ENCODE peak calls at places on chromosomes 6 and 20, in six cellular contexts. A is NCI-H1436; M is psoas muscle; G is fibroblast of mammary gland; J is stimulated activated CD8-positive, alpha-beta memory T cell treated with anti-CD3 and anti-CD28 coated beads, Interleukin-7, amount 100 ng/mL, for 1 hour; I is foreskin melanocyte. E is an unnamed sample.

GRCh38 chr20:37373020-37373592 is 27.2 kb downstream of the SRC start:
- DNase-seq in M (no peak), A (no peak), I (no peak), G (no peak), J (no peak), E (no peak)

GRCh38 chr20:2237059-2237458 is 58.7 kb upstream of the TGM3 start:
- DNase-seq in J (no peak), G (peak), I (no peak), A (peak), M (peak), E (no peak)

GRCh38 chr6:37507690-37508421 is 8.2 kb upstream of the CCDC167 start:
- DNase-seq in A (peak), G (no peak), M (no peak), I (no peak), J (no peak), E (no peak)

GRCh38 chr6:168150551-168151444 is 71.8 kb upstream of the FRMD1 start:
- DNase-seq in J (no peak), A (no peak), M (no peak), G (no peak), I (no peak), E (no peak)

GRCh38 chr6:111951439-111952140 is 78.3 kb upstream of the FYN start:
- DNase-seq in A (no peak), J (no peak), G (no peak), I (no peak), M (no peak), E (no peak)

GRCh38 chr6:127515794-127516675 is 3.1 kb downstream of the MTCL3 start:
- DNase-seq in M (peak), G (peak), I (peak), A (peak), J (peak), E (peak)

GRCh38 chr6:225907-226306 is 66.4 kb upstream of the DUSP22 start:
- DNase-seq in A (no peak), M (no peak), I (no peak), G (no peak), J (no peak), E (no peak)

GRCh38 chr6:43985329-43985728 is 141.9 kb downstream of the MRPL14 start:
- DNase-seq in J (no peak), G (no peak), A (no peak), I (no peak), M (no peak), E (no peak)

GRCh38 chr6:31525932-31526591 is 2.7 kb upstream of the MCCD1 start:
- DNase-seq in J (no peak), I (no peak), A (no peak), M (no peak), G (no peak), E (no peak)

GRCh38 chr6:159788757-159789376 is 535 bp downstream of the TCP1 start:
- DNase-seq in M (peak), J (no peak), I (peak), G (peak), A (no peak), E (no peak)

GRCh38 chr6:14270925-14271791 is 153.6 kb downstream of the CD83 start:
- DNase-seq in G (peak), M (no peak), A (no peak), J (no peak), I (no peak), E (no peak)

GRCh38 chr6:104579464-104579863 is 280.3 kb downstream of the HACE1 start:
- DNase-seq in A (no peak), I (no peak), G (no peak), M (no peak), J (no peak), E (no peak)

GRCh38 chr6:33989016-33989854 is 156.7 kb downstream of the GRM4 start:
- DNase-seq in G (no peak), I (no peak), M (no peak), J (no peak), A (no peak), E (no peak)

GRCh38 chr6:69827491-69827890 is 30.7 kb upstream of the LMBRD1 start:
- DNase-seq in I (no peak), M (no peak), J (no peak), A (no peak), G (peak), E (no peak)

GRCh38 chr6:106084973-106085686 is 1.0 kb upstream of the PRDM1 start:
- DNase-seq in G (peak), J (no peak), I (peak), M (no peak), A (no peak), E (no peak)

GRCh38 chr6:158910484-158911075 is 89.4 kb downstream of the RSPH3 start:
- DNase-seq in J (no peak), A (no peak), I (no peak), G (no peak), M (no peak), E (no peak)

GRCh38 chr6:20640181-20640580 is 105.9 kb downstream of the CDKAL1 start:
- DNase-seq in J (no peak), G (no peak), I (peak), M (no peak), A (no peak), E (no peak)

GRCh38 chr6:16950825-16951495 is 150.9 kb upstream of the STMND1 start:
- DNase-seq in I (no peak), G (no peak), A (no peak), M (no peak), J (no peak), E (no peak)

GRCh38 chr6:33000053-33000452 is 9.3 kb downstream of the HLA-DOA start:
- DNase-seq in A (peak), G (no peak), M (no peak), I (no peak), J (no peak), E (no peak)

GRCh38 chr6:152091851-152092341 is 284.4 kb downstream of the ESR1 start:
- DNase-seq in G (peak), M (no peak), J (no peak), I (no peak), A (no peak), E (no peak)

GRCh38 chr20:61974357-61974665 is 91.4 kb downstream of the TAF4 start:
- DNase-seq in G (no peak), A (no peak), M (no peak), I (no peak), J (no peak), E (no peak)

GRCh38 chr6:125444234-125444949 is 142.6 kb upstream of the HDDC2 start:
- DNase-seq in I (no peak), M (peak), J (no peak), A (no peak), G (peak), E (no peak)

GRCh38 chr6:7246401-7247178 is 66.4 kb downstream of the SSR1 start:
- DNase-seq in I (no peak), A (no peak), J (no peak), G (no peak), M (peak), E (no peak)

GRCh38 chr20:11847827-11848226 is 69.9 kb upstream of the BTBD3 start:
- DNase-seq in I (no peak), J (no peak), M (no peak), G (no peak), A (no peak), E (no peak)

GRCh38 chr6:20817806-20818320 is 283.6 kb downstream of the CDKAL1 start:
- DNase-seq in G (peak), J (no peak), A (peak), I (no peak), M (no peak), E (no peak)

GRCh38 chr6:144953552-144954240 is 668.6 kb downstream of the UTRN start:
- DNase-seq in J (no peak), M (no peak), G (peak), I (peak), A (no peak), E (no peak)

GRCh38 chr6:90583179-90583578 is 3.7 kb downstream of the MAP3K7 start:
- DNase-seq in J (no peak), M (no peak), I (no peak), A (no peak), G (peak), E (no peak)

GRCh38 chr6:20575125-20575524 is 40.9 kb downstream of the CDKAL1 start:
- DNase-seq in M (no peak), J (no peak), G (no peak), I (no peak), A (no peak), E (no peak)

GRCh38 chr20:63771046-63771707 is 31.6 kb downstream of the SLC2A4RG start:
- DNase-seq in J (no peak), G (no peak), A (no peak), M (no peak), I (no peak), E (no peak)

GRCh38 chr6:20274115-20274514 is 61.8 kb upstream of the MBOAT1 start:
- DNase-seq in J (no peak), I (no peak), G (no peak), A (no peak), M (no peak), E (no peak)

GRCh38 chr6:134299236-134299635 is 18.7 kb downstream of the SGK1 start:
- DNase-seq in I (no peak), G (peak), J (no peak), A (no peak), M (no peak), E (no peak)

GRCh38 chr6:143689852-143690251 is 12.1 kb downstream of the PHACTR2 start:
- DNase-seq in G (no peak), A (no peak), M (no peak), I (no peak), J (no peak), E (no peak)

GRCh38 chr6:158002249-158002950 is 20.7 kb downstream of the SYNJ2 start:
- DNase-seq in J (no peak), I (no peak), M (no peak), A (no peak), G (no peak), E (no peak)

GRCh38 chr6:7414811-7415210 is 25.2 kb downstream of the RIOK1 start:
- DNase-seq in J (no peak), M (no peak), G (peak), I (no peak), A (no peak), E (no peak)

GRCh38 chr6:42368156-42368555 is 83.6 kb downstream of the TRERF1 start:
- DNase-seq in I (no peak), M (no peak), G (no peak), A (no peak), J (peak), E (no peak)

GRCh38 chr20:62156592-62157386 is 13.2 kb downstream of the SS18L1 start:
- DNase-seq in J (peak), G (peak), I (no peak), A (peak), M (peak), E (no peak)

GRCh38 chr20:7361321-7361720 is 578.9 kb downstream of the HAO1 start:
- DNase-seq in J (no peak), M (no peak), G (no peak), I (no peak), A (no peak), E (no peak)

GRCh38 chr20:48574383-48574782 is 253.4 kb downstream of the PREX1 start:
- DNase-seq in M (no peak), A (no peak), G (peak), I (no peak), J (no peak), E (no peak)

GRCh38 chr20:33861458-33861857 is 50.3 kb downstream of the CHMP4B start:
- DNase-seq in M (no peak), I (no peak), G (no peak), A (no peak), J (no peak), E (no peak)

GRCh38 chr6:34176261-34177031 is 30.6 kb upstream of the GRM4 start:
- DNase-seq in G (no peak), A (no peak), I (no peak), J (no peak), M (no peak), E (no peak)